ENCODE peak calls at places on chromosomes 3 and 15, in seven cellular contexts. D, V, K, M, X, C and I are unnamed samples.

GRCh38 chr3:157794771-157795170 is 291.6 kb upstream of the VEPH1 start:
- DNase-seq in D (no peak), V (no peak), M (no peak), K (no peak), C (peak; percentile 16), X (no peak), I (no peak)

GRCh38 chr3:36792342-36792741 is 28.0 kb upstream of the DCLK3 start:
- DNase-seq in K (peak; percentile 54), D (no peak), V (no peak), M (no peak), X (peak; percentile 3), C (no peak), I (no peak)

GRCh38 chr3:177595789-177596188 is 398.5 kb upstream of the TBL1XR1 start:
- DNase-seq in K (no peak), D (no peak), X (no peak), M (no peak), V (no peak), C (no peak), I (no peak)

GRCh38 chr15:90223441-90224165 is 10.1 kb downstream of the CIB1 start:
- DNase-seq in C (no peak), M (no peak), V (no peak), X (no peak), K (no peak), D (no peak), I (no peak)

GRCh38 chr15:77510066-77511044 is 89.7 kb downstream of the HMG20A start:
- DNase-seq in K (no peak), M (no peak), C (no peak), V (no peak), X (no peak), D (peak; percentile 86), I (no peak)

GRCh38 chr3:185175370-185175987 is 22.6 kb upstream of the C3orf70 start:
- DNase-seq in C (peak; percentile 22), M (no peak), K (peak; percentile 14), D (no peak), X (no peak), V (peak; percentile 69), I (peak; percentile 3)

GRCh38 chr15:64888336-64888735 is 23.4 kb upstream of the ANKDD1A start:
- DNase-seq in M (no peak), D (no peak), K (no peak), C (no peak), V (no peak), X (no peak), I (no peak)

GRCh38 chr15:91948001-91948608 is 94.6 kb downstream of the SLCO3A1 start:
- DNase-seq in V (no peak), X (peak; percentile 29), C (no peak), M (no peak), K (no peak), D (no peak), I (no peak)

GRCh38 chr3:27105904-27106303 is 263.3 kb downstream of the NEK10 start:
- DNase-seq in X (no peak), D (no peak), C (no peak), K (peak; percentile 59), V (peak; percentile 32), M (no peak), I (no peak)

GRCh38 chr3:158701666-158702065 is 29.2 kb upstream of the LXN start:
- DNase-seq in C (no peak), X (no peak), V (no peak), K (no peak), D (no peak), M (no peak), I (no peak)

GRCh38 chr15:94000603-94001002 is 230.8 kb upstream of the MCTP2 start:
- DNase-seq in C (no peak), K (no peak), V (no peak), D (no peak), M (no peak), X (no peak), I (no peak)

GRCh38 chr15:87408902-87409301 is 847.6 kb downstream of the NTRK3 start:
- DNase-seq in C (no peak), M (no peak), X (no peak), K (no peak), D (no peak), V (no peak), I (no peak)

GRCh38 chr3:10495003-10495402 is 10.4 kb downstream of the ATP2B2 start:
- DNase-seq in K (no peak), X (no peak), D (no peak), M (no peak), V (no peak), C (no peak), I (no peak)

GRCh38 chr15:83299462-83299861 is 15.0 kb upstream of the BNC1 start:
- DNase-seq in C (no peak), M (no peak), D (no peak), X (no peak), K (no peak), V (no peak), I (no peak)

GRCh38 chr15:71784719-71785118 is 25.6 kb upstream of the NR2E3 start:
- DNase-seq in M (no peak), X (no peak), D (no peak), V (no peak), K (peak; percentile 44), C (no peak), I (no peak)

GRCh38 chr3:85270488-85270887 is 311.7 kb downstream of the CADM2 start:
- DNase-seq in M (no peak), V (no peak), K (no peak), D (no peak), C (no peak), X (no peak), I (no peak)

GRCh38 chr3:36511761-36512496 is 131.6 kb downstream of the STAC start:
- DNase-seq in D (no peak), X (no peak), M (no peak), C (no peak), K (no peak), V (no peak), I (no peak)

GRCh38 chr15:85024509-85025336 is 43.1 kb downstream of the PDE8A start:
- DNase-seq in X (no peak), C (peak; percentile 24), V (no peak), K (no peak), D (no peak), M (no peak), I (no peak)

GRCh38 chr15:91320106-91320505 is 220.0 kb downstream of the SV2B start:
- DNase-seq in K (no peak), M (no peak), C (no peak), V (no peak), X (no peak), D (no peak), I (no peak)

GRCh38 chr3:133857767-133858166 is 37.9 kb downstream of the RAB6B start:
- DNase-seq in V (no peak), D (no peak), M (no peak), K (no peak), C (no peak), X (no peak), I (no peak)

GRCh38 chr15:83243634-83244033 is 36.0 kb upstream of the HDGFL3 start:
- DNase-seq in M (no peak), X (no peak), K (no peak), D (no peak), C (no peak), V (no peak), I (no peak)

GRCh38 chr3:141227752-141228151 is 3.9 kb upstream of the PXYLP1 start:
- DNase-seq in M (no peak), D (no peak), V (no peak), K (no peak), C (peak; percentile 71), X (peak; percentile 51), I (no peak)

GRCh38 chr3:71468311-71469130 is 115.0 kb downstream of the FOXP1 start:
- DNase-seq in D (no peak), K (no peak), M (no peak), X (no peak), C (no peak), V (no peak), I (no peak)

GRCh38 chr3:8457039-8457438 is 44.6 kb upstream of the LMCD1 start:
- DNase-seq in D (no peak), X (no peak), K (no peak), C (no peak), M (no peak), V (no peak), I (no peak)

GRCh38 chr3:138093721-138094120 is 21.7 kb downstream of the DZIP1L start:
- DNase-seq in M (no peak), V (no peak), K (no peak), C (no peak), X (no peak), D (no peak), I (no peak)

GRCh38 chr15:64850778-64851502 is 9.2 kb downstream of the PLEKHO2 start:
- DNase-seq in C (no peak), X (no peak), D (no peak), M (no peak), K (no peak), V (no peak), I (no peak)

GRCh38 chr3:99686955-99687612 is 48.7 kb downstream of the COL8A1 start:
- DNase-seq in V (peak; percentile 66), M (no peak), X (no peak), K (peak; percentile 76), C (peak; percentile 48), D (no peak), I (no peak)

GRCh38 chr3:127781411-127782001 is 40.8 kb downstream of the MGLL start:
- DNase-seq in K (no peak), D (peak; percentile 34), C (no peak), V (no peak), M (no peak), X (peak; percentile 47), I (no peak)

GRCh38 chr3:159861369-159861987 is 127.2 kb upstream of the IL12A start:
- DNase-seq in K (no peak), D (no peak), C (no peak), M (no peak), V (no peak), X (no peak), I (no peak)

GRCh38 chr15:77327168-77327567 is 92.7 kb downstream of the PEAK1 start:
- DNase-seq in C (no peak), M (no peak), X (no peak), V (no peak), D (no peak), K (no peak), I (no peak)

GRCh38 chr15:63918317-63918672 is 84.5 kb upstream of the HERC1 start:
- DNase-seq in K (no peak), V (peak; percentile 24), C (no peak), M (no peak), X (no peak), D (no peak), I (peak; percentile 18)

GRCh38 chr3:13069495-13069894 is 3.7 kb downstream of the IQSEC1 start:
- DNase-seq in M (no peak), C (no peak), X (no peak), K (no peak), V (no peak), D (no peak), I (no peak)

GRCh38 chr15:74845208-74845568 is 2.2 kb upstream of the ULK3 start:
- DNase-seq in D (peak; percentile 86), K (no peak), V (no peak), X (no peak), C (no peak), M (no peak), I (no peak)

GRCh38 chr3:122982202-122983185 is 45.1 kb downstream of the SEMA5B start:
- DNase-seq in X (no peak), C (no peak), V (no peak), M (no peak), K (peak; percentile 16), D (no peak), I (peak; percentile 64)